ENCODE peak calls at places on chromosomes 6 and 20, in nine cellular contexts. J is anterior cingulate cortex; E is choroid plexus epithelial cell; T is epithelial cell of esophagus; Z is midbrain; G is EL; N is hepatic stellate cell; B is Daoy; V is stimulated activated naive B cell treated with anti-CD40 and anti-IgM and Interleukin-4, amounts not matched to agents 10 μg/mL and 1 μg/mL and 100 μg/mL, for 72 hours. U is an unnamed sample.

GRCh38 chr6:165146456-165146855 is 162.9 kb downstream of the C6orf118 start:
- DNase-seq in V (no peak), T (no peak), B (no peak), Z (peak; percentile 33), N (no peak), J (no peak), G (no peak), E (no peak), U (no peak)

GRCh38 chr20:34065260-34065659 is 46.8 kb downstream of the EIF2S2 start:
- DNase-seq in N (peak; percentile 69), V (no peak), E (peak; percentile 55), G (peak; percentile 81), T (peak; percentile 60), J (no peak), Z (no peak), B (peak; percentile 20), U (peak; percentile 58)

GRCh38 chr20:37986873-37987601 is 46.2 kb downstream of the TTI1 start:
- DNase-seq in V (no peak), G (no peak), B (peak; percentile 61), J (no peak), N (no peak), E (no peak), T (no peak), Z (peak; percentile 50), U (no peak)

GRCh38 chr6:8707956-8708772 is 272.8 kb upstream of the SLC35B3 start:
- DNase-seq in T (peak; percentile 68), B (peak; percentile 56), V (no peak), Z (peak; percentile 5), G (peak; percentile 58), J (no peak), E (peak; percentile 47), N (no peak), U (peak; percentile 42)

GRCh38 chr6:33868143-33868542 is 64.3 kb upstream of the MLN start:
- DNase-seq in E (no peak), Z (no peak), N (no peak), T (no peak), V (no peak), J (no peak), B (no peak), G (no peak), U (no peak)

GRCh38 chr6:117771403-117771802 is 96.1 kb downstream of the NUS1 start:
- DNase-seq in V (peak; percentile 13), B (no peak), Z (no peak), T (no peak), N (no peak), E (no peak), J (no peak), G (no peak), U (no peak)

GRCh38 chr6:168377481-168377850 is 57.9 kb upstream of the DACT2 start:
- DNase-seq in N (no peak), V (no peak), E (no peak), T (no peak), J (peak; percentile 35), G (no peak), Z (no peak), B (no peak), U (no peak)

GRCh38 chr20:47314647-47315338 is 41.7 kb downstream of the ZMYND8 start:
- DNase-seq in G (no peak), V (no peak), E (no peak), J (no peak), Z (no peak), N (no peak), B (no peak), T (no peak), U (no peak)

GRCh38 chr6:27238010-27238983 is 9.2 kb upstream of the PRSS16 start:
- DNase-seq in B (peak; percentile 58), Z (no peak), T (peak; percentile 42), V (no peak), E (no peak), G (peak; percentile 47), N (no peak), J (no peak), U (peak; percentile 32)

GRCh38 chr20:41776450-41776849 is 158.3 kb upstream of the CHD6 start:
- DNase-seq in G (no peak), E (no peak), N (no peak), J (no peak), T (no peak), B (no peak), V (no peak), Z (no peak), U (no peak)

GRCh38 chr6:98825602-98826230 is 8.7 kb upstream of the POU3F2 start:
- DNase-seq in T (no peak), V (no peak), G (no peak), E (no peak), Z (peak; percentile 32), B (no peak), J (no peak), N (no peak), U (no peak)

GRCh38 chr6:62367601-62368000 is 81.6 kb upstream of the KHDRBS2 start:
- DNase-seq in G (no peak), V (no peak), N (no peak), B (no peak), J (no peak), Z (no peak), T (no peak), E (no peak), U (no peak)

GRCh38 chr20:2799688-2800589 is 488 bp downstream of the CPXM1 start:
- DNase-seq in E (no peak), V (no peak), N (no peak), Z (no peak), G (no peak), B (no peak), T (no peak), J (no peak), U (no peak)

GRCh38 chr20:60857708-60858107 is 394.4 kb upstream of the CDH4 start:
- DNase-seq in V (no peak), B (peak; percentile 75), J (no peak), Z (no peak), T (peak; percentile 17), G (peak; percentile 45), E (peak; percentile 1), N (no peak), U (peak; percentile 76)

GRCh38 chr20:25282034-25282781 is 34.3 kb downstream of the PYGB start:
- DNase-seq in E (no peak), N (no peak), T (no peak), V (no peak), J (no peak), Z (no peak), B (no peak), G (no peak), U (no peak)

GRCh38 chr20:19304389-19304788 is 91.9 kb downstream of the SLC24A3 start:
- DNase-seq in Z (no peak), N (no peak), E (no peak), T (no peak), J (no peak), B (no peak), G (no peak), V (no peak), U (no peak)

GRCh38 chr6:35691027-35691824 is 2.5 kb upstream of the FKBP5 start:
- DNase-seq in J (no peak), N (peak; percentile 15), G (no peak), E (peak; percentile 91), V (no peak), B (no peak), Z (peak; percentile 62), T (peak; percentile 44), U (no peak)

GRCh38 chr20:51338692-51339440 is 203.7 kb downstream of the NFATC2 start:
- DNase-seq in B (peak; percentile 70), N (no peak), J (no peak), G (peak; percentile 38), E (peak; percentile 78), V (no peak), Z (no peak), T (peak; percentile 70), U (peak; percentile 66)

GRCh38 chr6:37314803-37315515 is 38.8 kb upstream of the RNF8 start:
- DNase-seq in B (peak; percentile 50), G (peak; percentile 33), Z (peak; percentile 17), N (peak; percentile 17), J (no peak), V (peak; percentile 18), E (peak; percentile 87), T (peak; percentile 82), U (peak; percentile 37)

GRCh38 chr6:113209315-113209714 is 647.8 kb upstream of the MARCKS start:
- DNase-seq in Z (no peak), E (no peak), B (no peak), V (no peak), N (no peak), G (no peak), J (no peak), T (no peak), U (no peak)

GRCh38 chr6:45652393-45652792 is 274.7 kb upstream of the SUPT3H start:
- DNase-seq in N (no peak), V (no peak), G (no peak), E (no peak), B (no peak), T (no peak), Z (no peak), J (no peak), U (no peak)

GRCh38 chr6:160198577-160199211 is 59.9 kb downstream of the SLC22A2 start:
- DNase-seq in E (peak; percentile 5), B (no peak), T (no peak), V (no peak), G (no peak), Z (no peak), N (no peak), J (no peak), U (peak; percentile 36)

GRCh38 chr6:25193147-25193864 is 85.9 kb upstream of the CARMIL1 start:
- DNase-seq in B (peak; percentile 93), T (peak; percentile 90), E (peak; percentile 96), N (no peak), Z (no peak), J (no peak), V (no peak), G (peak; percentile 95), U (peak; percentile 91)

GRCh38 chr20:37976862-37977261 is 56.4 kb downstream of the TTI1 start:
- DNase-seq in N (no peak), Z (no peak), G (no peak), T (no peak), E (no peak), V (no peak), B (no peak), J (no peak), U (no peak)

GRCh38 chr6:161393839-161394364 is 120.0 kb upstream of the AGPAT4 start:
- DNase-seq in Z (peak; percentile 84), T (peak; percentile 95), J (no peak), E (peak; percentile 96), B (peak; percentile 89), V (peak; percentile 24), N (peak; percentile 72), G (peak; percentile 82), U (peak; percentile 86)

GRCh38 chr20:36097331-36097730 is 57.2 kb upstream of the EPB41L1 start:
- DNase-seq in Z (no peak), E (peak; percentile 68), T (no peak), B (peak; percentile 43), N (peak; percentile 53), J (no peak), G (peak; percentile 75), V (no peak), U (no peak)

GRCh38 chr6:27213544-27214125 is 33.9 kb upstream of the PRSS16 start:
- DNase-seq in V (no peak), Z (no peak), B (peak; percentile 84), J (no peak), G (peak; percentile 65), E (peak; percentile 41), T (peak; percentile 49), N (peak; percentile 22), U (peak; percentile 80)

GRCh38 chr6:130513770-130514169 is 148.0 kb downstream of the TMEM200A start:
- DNase-seq in V (peak; percentile 66), J (no peak), N (peak; percentile 18), T (no peak), Z (no peak), B (no peak), E (peak; percentile 88), G (peak; percentile 54), U (peak; percentile 85)

GRCh38 chr6:32854376-32855178 is 585 bp downstream of the PSMB9 start:
- DNase-seq in J (no peak), Z (peak; percentile 73), G (peak; percentile 59), T (peak; percentile 16), N (peak; percentile 82), V (no peak), E (peak; percentile 50), B (peak; percentile 70), U (peak; percentile 24)

GRCh38 chr6:524803-525202 is 132.1 kb downstream of the HUS1B start:
- DNase-seq in E (peak; percentile 20), B (no peak), N (no peak), J (no peak), G (no peak), T (no peak), V (no peak), Z (peak; percentile 49), U (no peak)